ENCODE peak calls at places on chromosomes 3 and 15, in five cellular contexts. Q is K562, M is H1, J is GM12878, P is HepG2. F is an unnamed sample.

GRCh38 chr3:18370672-18371071 is 54.5 kb downstream of the SATB1 start:
- DNase-seq in Q (no peak), M (no peak), J (no peak), P (no peak), F (no peak)

GRCh38 chr3:30263238-30263920 is 343.0 kb upstream of the TGFBR2 start:
- DNase-seq in Q (no peak), M (no peak), J (no peak), P (no peak), F (no peak)

GRCh38 chr15:77508541-77509505 is 88.1 kb downstream of the HMG20A start:
- DNase-seq in Q (no peak), M (no peak), J (no peak), P (no peak), F (no peak)

GRCh38 chr3:14461748-14462324 is 59.4 kb downstream of the SLC6A6 start:
- DNase-seq in Q (peak), M (no peak), J (no peak), P (peak), F (peak)

GRCh38 chr15:88894819-88895767 is at the start of gene HAPLN3:
- DNase-seq in Q (peak), M (no peak), J (no peak), P (no peak), F (no peak)

GRCh38 chr3:197580253-197580691 is 24.5 kb upstream of the BDH1 start:
- DNase-seq in Q (no peak), M (no peak), J (no peak), P (no peak), F (no peak)

GRCh38 chr3:192928016-192928415 is 10.4 kb upstream of the MB21D2 start:
- DNase-seq in Q (no peak), M (no peak), J (no peak), P (no peak), F (no peak)

GRCh38 chr15:69713726-69714559 is 261.3 kb downstream of the RPLP1 start:
- DNase-seq in Q (no peak), M (no peak), J (peak), P (no peak), F (no peak)

GRCh38 chr3:178736300-178736699 is 200.1 kb downstream of the KCNMB2 start:
- DNase-seq in Q (no peak), M (no peak), J (no peak), P (no peak), F (no peak)

GRCh38 chr3:134446800-134447199 is 39.0 kb downstream of the ANAPC13 start:
- DNase-seq in Q (no peak), M (no peak), J (no peak), P (no peak), F (no peak)

GRCh38 chr3:42005426-42005825 is 43.5 kb upstream of the ULK4 start:
- DNase-seq in Q (no peak), M (no peak), J (no peak), P (no peak), F (no peak)
- TF ChIP-seq SRF in Q (no peak), M (no peak), J (no peak), P (no peak), F (no peak)

GRCh38 chr3:158703566-158703965 is 28.7 kb downstream of the RARRES1 start:
- DNase-seq in Q (no peak), M (no peak), J (no peak), P (no peak), F (no peak)
- TF ChIP-seq SRF in Q (no peak), M (no peak), J (no peak), P (no peak), F (no peak)

GRCh38 chr15:51260262-51260661 is 78.1 kb downstream of the CYP19A1 start:
- DNase-seq in Q (no peak), M (no peak), J (no peak), P (no peak), F (no peak)
- TF ChIP-seq SRF in Q (no peak), M (no peak), J (no peak), P (no peak), F (no peak)

DNA sequence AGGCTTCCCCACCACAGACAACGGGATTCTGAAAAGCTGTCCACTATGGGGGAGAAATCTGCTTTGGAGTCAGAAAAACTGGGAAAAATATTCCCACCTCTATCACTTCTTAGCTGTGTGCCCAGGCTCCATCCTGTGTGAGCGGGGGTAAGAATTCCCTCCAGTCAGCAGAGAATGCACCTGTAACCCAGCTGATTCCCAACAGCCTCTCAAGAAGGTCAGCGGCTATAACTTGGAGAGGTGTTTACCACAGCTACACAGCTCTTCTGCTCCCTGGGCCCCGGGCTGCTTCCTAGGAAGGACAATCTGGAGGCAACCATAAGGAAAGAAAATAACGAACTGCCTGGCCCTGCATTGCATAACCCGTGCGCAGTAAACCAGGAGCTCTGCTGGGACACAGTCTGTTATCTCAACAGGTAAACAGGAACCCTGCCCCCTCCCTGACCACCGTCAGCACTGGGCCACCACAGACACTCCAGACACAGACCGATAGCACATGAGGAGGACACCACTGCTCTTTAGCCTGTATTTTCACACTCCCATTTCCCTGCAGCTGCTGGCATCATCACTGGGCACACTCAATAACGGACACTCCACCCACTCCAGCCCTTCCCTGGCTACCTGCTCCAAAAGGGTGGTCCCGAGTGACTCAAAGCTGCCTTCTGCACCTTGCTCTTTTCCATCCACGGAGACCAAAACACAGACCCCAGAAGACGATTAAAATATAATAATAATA is 2.1 kb downstream of the RAB43 start:
- DNase-seq in Q (peak), M (no peak), J (no peak), P (peak), F (no peak)
- TF ChIP-seq SRF in Q (no peak), M (no peak), J (no peak), P (no peak), F (no peak)

DNA sequence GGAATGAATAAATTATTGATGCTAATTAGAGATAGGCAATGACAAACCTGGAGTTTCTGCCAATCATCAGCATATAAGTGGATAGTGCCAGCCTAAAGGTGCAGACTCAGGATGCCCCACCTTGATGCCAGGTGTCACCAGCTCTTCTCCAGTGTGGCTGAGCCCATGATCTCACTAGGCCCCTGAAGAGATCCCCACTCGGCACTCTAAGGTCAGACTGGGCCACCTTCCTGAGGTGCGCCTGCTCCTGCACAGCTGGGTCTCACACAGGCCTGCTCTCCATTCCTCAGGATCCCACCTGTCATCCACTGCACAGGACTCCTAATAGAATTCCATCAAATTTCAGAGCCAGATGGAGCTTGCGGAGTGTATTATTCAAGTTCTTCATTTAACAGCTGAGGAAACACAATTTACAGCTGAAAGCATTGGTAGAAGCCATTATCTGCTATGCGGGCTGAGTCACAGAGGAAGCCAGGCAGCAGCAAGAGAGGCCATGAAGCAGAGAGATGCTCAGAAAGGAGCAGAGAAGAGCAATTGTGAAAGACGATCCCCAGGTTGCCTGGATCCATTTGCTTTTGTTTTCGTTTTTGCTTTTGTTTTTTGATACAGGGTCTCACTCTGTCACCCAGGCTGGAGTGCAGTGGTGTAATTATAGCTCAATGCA is 25.1 kb upstream of the FSTL1 start:
- DNase-seq in Q (no peak), M (no peak), J (no peak), P (no peak), F (no peak)
- TF ChIP-seq SRF in Q (no peak), M (no peak), J (no peak), P (no peak), F (no peak)

DNA sequence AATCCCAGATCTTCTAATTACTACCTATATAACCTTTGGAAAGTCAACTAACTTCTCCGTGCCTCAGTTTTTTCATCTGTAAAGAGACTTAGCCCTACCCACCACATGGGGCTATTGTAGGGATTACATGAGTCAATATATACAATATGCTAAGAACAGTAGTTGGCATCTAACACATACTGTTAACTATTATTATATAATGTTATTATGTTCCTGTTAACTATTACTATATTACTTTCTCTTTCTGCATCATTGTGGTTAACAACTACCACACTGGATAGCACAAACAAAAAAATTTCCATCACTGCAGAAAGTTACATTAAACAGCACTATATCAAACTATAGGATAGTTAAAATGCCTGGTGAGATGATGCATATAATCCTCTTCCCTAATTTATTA is 23.7 kb downstream of the STAG1 start:
- DNase-seq in Q (no peak), M (no peak), J (no peak), P (no peak), F (no peak)
- TF ChIP-seq SRF in Q (no peak), M (no peak), J (no peak), P (no peak), F (no peak)

GRCh38 chr3:159200176-159200575 is 398.3 kb downstream of the MFSD1 start:
- DNase-seq in Q (no peak), M (no peak), J (no peak), P (no peak), F (peak)
- TF ChIP-seq SRF in Q (no peak), M (no peak), J (no peak), P (no peak), F (no peak)

DNA sequence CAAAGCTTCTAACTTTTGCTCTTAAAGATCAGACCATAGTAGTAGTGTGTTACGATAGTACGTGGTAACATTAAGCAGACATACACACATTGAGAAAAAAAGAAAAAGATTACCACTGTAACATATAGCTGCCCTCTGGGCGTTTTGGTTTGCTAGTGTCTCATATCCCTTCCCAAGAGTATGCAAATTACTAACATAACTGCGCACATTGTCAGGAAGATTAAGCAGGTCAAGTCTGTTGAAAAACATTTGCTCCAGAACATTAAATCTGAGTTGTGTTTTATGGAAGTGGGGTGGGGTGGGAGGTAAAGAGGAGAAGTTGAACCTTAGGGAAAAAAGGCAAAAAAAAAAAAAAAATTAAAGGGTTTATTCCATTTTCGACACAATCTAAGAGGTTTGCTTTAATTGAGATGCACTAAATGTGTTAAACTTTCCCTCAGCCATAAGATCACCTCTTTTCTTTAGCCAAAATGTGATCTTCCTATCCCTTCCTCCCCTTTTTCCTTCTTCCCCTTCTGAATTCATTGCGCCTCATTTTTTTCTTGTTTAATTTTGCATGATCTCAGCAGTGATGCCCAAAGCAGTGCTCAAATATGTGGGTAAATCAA is 1.5 kb upstream of the LRIG1 start:
- DNase-seq in Q (no peak), M (no peak), J (no peak), P (no peak), F (no peak)
- TF ChIP-seq SRF in Q (no peak), M (no peak), J (no peak), P (no peak), F (no peak)

DNA sequence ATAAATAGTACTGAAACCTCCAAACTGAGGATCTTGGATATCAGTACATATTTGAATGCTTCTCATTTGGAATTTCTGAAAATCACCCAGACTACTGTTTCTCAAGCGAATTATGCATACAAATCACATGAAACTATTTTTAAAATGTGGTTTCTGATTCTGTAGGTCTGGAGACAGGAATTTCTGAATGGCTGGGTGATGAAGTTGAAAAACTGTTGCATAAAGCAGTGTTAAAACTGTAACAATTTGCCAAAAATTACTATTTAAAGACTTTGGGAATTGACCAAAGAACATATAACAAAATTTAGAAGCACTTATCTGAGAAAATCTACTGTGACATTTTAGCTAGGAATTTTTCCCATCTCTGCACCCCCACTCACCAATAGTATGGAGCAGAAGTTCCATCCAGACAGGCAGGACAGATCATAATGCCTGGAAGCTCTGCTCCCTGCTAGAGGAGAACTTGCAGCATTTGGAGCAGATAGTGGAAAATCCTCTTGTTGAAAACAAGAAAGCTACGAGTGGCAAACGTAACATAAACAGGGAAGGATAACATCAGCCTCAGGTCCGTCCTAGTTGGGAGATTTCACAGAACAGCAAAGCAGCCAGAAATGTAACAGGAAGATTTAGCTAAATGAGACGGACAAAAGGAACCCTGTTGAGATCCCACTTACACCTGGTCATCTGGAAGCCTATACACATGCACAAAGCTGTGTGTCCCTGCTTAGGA is 132.3 kb upstream of the MCTP2 start:
- DNase-seq in Q (no peak), M (no peak), J (no peak), P (no peak), F (no peak)
- TF ChIP-seq SRF in Q (no peak), M (no peak), J (no peak), P (no peak), F (no peak)

DNA sequence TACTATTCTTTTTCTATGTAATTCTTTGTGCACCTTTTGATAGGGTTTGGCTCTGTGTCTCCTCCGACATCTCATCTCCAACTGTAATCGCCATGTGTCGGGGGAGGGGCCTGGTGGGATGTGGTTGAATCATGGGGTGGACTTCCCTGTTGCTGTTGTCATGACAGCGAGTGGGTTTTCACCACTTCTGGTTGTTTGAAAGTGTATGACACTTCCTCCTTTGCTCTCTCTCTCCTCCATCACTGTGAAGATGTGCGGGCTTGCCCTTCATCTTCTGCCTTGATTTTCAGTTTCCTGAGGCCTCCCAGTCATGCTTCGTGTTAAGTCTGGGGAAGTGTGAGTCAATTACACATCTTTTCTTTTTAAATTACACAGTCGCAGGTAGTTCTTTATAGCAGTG is 225.8 kb upstream of the DPPA4 start:
- DNase-seq in Q (no peak), M (no peak), J (no peak), P (no peak), F (no peak)
- TF ChIP-seq SRF in Q (no peak), M (no peak), J (no peak), P (no peak), F (no peak)

F was measured in HCT116.